ENCODE peak calls at places on chromosomes 12 and 14, in six cellular contexts. N is astrocyte of the spinal cord, D is left ventricle myocardium inferior, R is cardiac fibroblast, W is MCF 10A, K is cardiac muscle cell. V is an unnamed sample.

GRCh38 chr14:64233791-64234190 is 60.4 kb downstream of the ESR2 start:
- DNase-seq in W (no peak), D (no peak), N (no peak), R (no peak), K (no peak), V (no peak)

GRCh38 chr12:113261847-113262470 is 40.7 kb downstream of the TPCN1 start:
- DNase-seq in K (no peak), R (peak; percentile 50), D (no peak), W (no peak), N (no peak), V (no peak)

GRCh38 chr14:23302290-23303225 is at the start of gene PPP1R3E:
- DNase-seq in K (peak; percentile 86), N (peak; percentile 46), W (peak; percentile 64), D (peak; percentile 69), R (peak; percentile 59), V (peak; percentile 90)

GRCh38 chr12:67515679-67516363 is 132.7 kb upstream of the DYRK2 start:
- DNase-seq in W (no peak), R (peak; percentile 32), D (no peak), K (no peak), N (no peak), V (no peak)

GRCh38 chr14:104171948-104172347 is 33.6 kb downstream of the KIF26A start:
- DNase-seq in N (no peak), K (no peak), W (no peak), R (no peak), D (peak; percentile 46), V (no peak)

GRCh38 chr12:112936927-112937326 is 1.3 kb upstream of the OAS3 start:
- DNase-seq in K (no peak), N (no peak), R (no peak), D (no peak), W (peak; percentile 87), V (no peak)

GRCh38 chr12:93595336-93595735 is 22.9 kb downstream of the SOCS2 start:
- DNase-seq in K (no peak), D (no peak), W (no peak), R (no peak), N (no peak), V (no peak)

GRCh38 chr12:78865297-78865955 is 852 bp downstream of the SYT1 start:
- DNase-seq in W (no peak), D (no peak), N (no peak), K (no peak), R (no peak), V (peak; percentile 22)

GRCh38 chr12:116916122-116916521 is 5.4 kb downstream of the FBXW8 start:
- DNase-seq in N (peak; percentile 35), W (peak; percentile 21), K (no peak), D (no peak), R (peak; percentile 27), V (peak; percentile 47)

GRCh38 chr12:91836264-91836663 is 309.4 kb downstream of the BTG1 start:
- DNase-seq in W (no peak), K (no peak), D (no peak), N (no peak), R (no peak), V (no peak)

GRCh38 chr14:28461379-28461778 is 305.2 kb upstream of the FOXG1 start:
- DNase-seq in R (peak; percentile 29), W (peak; percentile 45), K (no peak), N (no peak), D (no peak), V (no peak)

GRCh38 chr14:92644166-92644565 is 104.3 kb downstream of the LGMN start:
- DNase-seq in R (peak; percentile 57), D (no peak), N (peak; percentile 52), W (peak; percentile 87), K (no peak), V (peak; percentile 97)

GRCh38 chr14:92037989-92038388 is 1.9 kb downstream of the TRIP11 start:
- DNase-seq in D (no peak), W (no peak), R (peak; percentile 3), N (no peak), K (no peak), V (peak; percentile 27)

GRCh38 chr14:79404874-79405273 is 806.4 kb downstream of the DIO2 start:
- DNase-seq in K (no peak), W (no peak), R (no peak), N (peak; percentile 23), D (no peak), V (peak; percentile 55)

GRCh38 chr14:101476931-101477553 is 84.3 kb upstream of the DIO3 start:
- DNase-seq in K (peak; percentile 63), W (peak; percentile 82), R (no peak), D (no peak), N (no peak), V (no peak)

GRCh38 chr12:24231298-24231697 is 281.8 kb upstream of the SOX5 start:
- DNase-seq in R (no peak), N (no peak), K (no peak), W (no peak), D (no peak), V (no peak)

GRCh38 chr12:26287666-26288408 is 92.5 kb downstream of the SSPN start:
- DNase-seq in N (peak; percentile 90), K (no peak), D (peak; percentile 32), W (peak; percentile 33), R (peak; percentile 63), V (no peak)

GRCh38 chr14:68547305-68548193 is 245.3 kb downstream of the ZFP36L1 start:
- DNase-seq in W (peak; percentile 99), N (peak; percentile 82), D (no peak), K (no peak), R (peak; percentile 91), V (no peak)

GRCh38 chr14:70096866-70097265 is 91.9 kb downstream of the SLC8A3 start:
- DNase-seq in D (no peak), K (peak; percentile 44), R (peak; percentile 13), N (no peak), W (peak; percentile 9), V (no peak)
- TF ChIP-seq CTCF in D (peak; percentile 12), K (peak; percentile 51), R (peak; percentile 21), N (peak; percentile 38), W (no peak), V (peak; percentile 48)

DNA sequence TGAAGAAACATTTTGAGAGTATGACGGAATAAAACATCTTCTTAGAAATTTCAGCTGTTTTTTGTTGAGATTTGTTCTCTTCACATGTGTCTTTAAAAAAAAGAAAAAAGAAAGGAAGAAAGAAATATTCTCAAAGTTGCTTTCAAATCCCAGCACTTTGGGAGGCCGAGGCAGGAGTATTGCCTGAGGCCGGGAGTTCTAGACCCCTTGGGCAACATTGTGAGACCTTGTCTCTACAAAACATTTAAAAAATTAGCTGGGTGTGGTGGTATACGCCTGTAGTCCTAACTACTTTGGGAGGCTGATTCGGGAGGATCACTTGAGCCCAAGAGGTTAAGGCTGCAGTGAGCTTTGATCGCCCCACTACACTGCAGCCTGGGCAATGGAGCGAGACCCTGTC is 34.3 kb upstream of the CCT2 start:
- DNase-seq in K (no peak), W (no peak), N (no peak), R (no peak), D (no peak), V (no peak)
- TF ChIP-seq CTCF in K (no peak), W (no peak), N (no peak), R (no peak), D (no peak), V (no peak)

GRCh38 chr12:97312570-97313135 is 150.0 kb upstream of the RMST start:
- DNase-seq in R (no peak), K (no peak), W (no peak), D (no peak), N (no peak), V (no peak)
- TF ChIP-seq CTCF in R (no peak), K (no peak), W (no peak), D (no peak), N (no peak), V (no peak)

GRCh38 chr12:131947482-131948027 is 2.2 kb upstream of the EP400 start:
- DNase-seq in W (no peak), N (no peak), D (no peak), R (no peak), K (no peak), V (no peak)

GRCh38 chr12:131950182-131950913 is 606 bp downstream of the EP400 start:
- DNase-seq in R (no peak), K (peak; percentile 50), D (peak; percentile 31), W (no peak), N (no peak), V (peak; percentile 91)

GRCh38 chr12:131946757-131947156 is 3.0 kb upstream of the EP400 start:
- DNase-seq in W (no peak), N (no peak), R (no peak), D (no peak), K (no peak), V (peak; percentile 76)

GRCh38 chr12:131948166-131948712 is 1.5 kb upstream of the EP400 start:
- DNase-seq in W (no peak), D (no peak), K (no peak), R (no peak), N (no peak), V (peak; percentile 53)

GRCh38 chr12:131949431-131950181 is at the start of gene EP400:
- DNase-seq in W (peak; percentile 94), D (peak; percentile 98), K (peak; percentile 99), N (peak; percentile 93), R (peak; percentile 96), V (peak; percentile 99)
- TF ChIP-seq CTCF in W (peak; percentile 54), D (peak; percentile 61), K (peak; percentile 37), N (peak; percentile 21), R (no peak), V (peak; percentile 36)

DNA sequence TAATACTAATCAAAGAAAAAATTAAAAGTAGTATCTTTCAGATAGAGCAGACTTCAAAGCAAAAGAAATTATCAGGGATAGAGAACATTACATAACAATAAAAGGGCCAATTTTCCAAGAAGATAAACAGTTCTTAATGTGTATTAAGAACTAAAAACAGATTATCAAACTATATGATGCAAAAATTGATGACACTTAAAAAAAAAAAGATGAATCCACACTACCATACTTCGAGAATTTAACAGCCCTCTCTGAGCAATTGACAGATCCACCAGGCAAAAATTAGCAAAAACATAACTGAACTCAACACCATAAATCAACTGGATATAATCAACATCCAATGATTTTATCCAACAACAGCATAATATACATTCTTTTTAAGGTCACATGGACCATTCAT is 686.5 kb downstream of the LRFN5 start:
- DNase-seq in N (no peak), W (no peak), D (no peak), K (no peak), R (no peak), V (no peak)
- TF ChIP-seq CTCF in N (no peak), W (no peak), D (no peak), K (no peak), R (no peak), V (no peak)

GRCh38 chr14:62118871-62119270 is 356.7 kb downstream of the SNAPC1 start:
- DNase-seq in W (no peak), R (no peak), N (no peak), K (no peak), D (no peak), V (no peak)
- TF ChIP-seq CTCF in W (no peak), R (no peak), N (no peak), K (no peak), D (no peak), V (no peak)

GRCh38 chr12:55631743-55632142 is 4.9 kb upstream of the OR10P1 start:
- DNase-seq in W (peak; percentile 21), N (no peak), D (no peak), K (no peak), R (no peak), V (no peak)
- TF ChIP-seq CTCF in W (no peak), N (no peak), D (no peak), K (no peak), R (no peak), V (no peak)